ENCODE peak calls at places on chromosome 18, in ten cellular contexts. T, I, Q, P, R, S, D, A, N and M are unnamed samples.

GRCh38 chr18:36757081-36757480 is 71.7 kb downstream of the TPGS2 start:
- DNase-seq in N (no peak), I (no peak), T (no peak), S (peak), P (no peak), D (peak), R (no peak), Q (peak), A (no peak), M (no peak)

GRCh38 chr18:53997064-53997463 is 227.4 kb downstream of the MBD2 start:
- DNase-seq in T (no peak), A (no peak), I (no peak), S (no peak), R (no peak), N (no peak), P (no peak), Q (no peak), D (no peak), M (no peak)

GRCh38 chr18:80173060-80173459 is 64.0 kb downstream of the ADNP2 start:
- DNase-seq in D (no peak), I (no peak), Q (no peak), P (no peak), T (no peak), S (no peak), R (no peak), N (no peak), A (no peak), M (no peak)

GRCh38 chr18:50797147-50797546 is 22.7 kb downstream of the MRO start:
- DNase-seq in D (no peak), T (no peak), S (no peak), I (no peak), P (no peak), Q (no peak), N (no peak), A (no peak), R (no peak), M (no peak)

GRCh38 chr18:33821503-33821902 is 243.5 kb downstream of the ASXL3 start:
- DNase-seq in N (no peak), P (no peak), R (no peak), D (no peak), S (no peak), T (no peak), A (no peak), Q (no peak), I (no peak), M (no peak)

GRCh38 chr18:4831791-4832375 is 365.2 kb downstream of the AKAIN1 start:
- DNase-seq in D (no peak), R (no peak), I (no peak), S (no peak), N (no peak), Q (no peak), A (no peak), T (no peak), P (no peak), M (no peak)

GRCh38 chr18:65439184-65439583 is 311.6 kb upstream of the CDH7 start:
- DNase-seq in Q (no peak), T (no peak), A (no peak), N (no peak), P (no peak), I (no peak), D (no peak), S (no peak), R (no peak), M (no peak)

GRCh38 chr18:74241970-74242369 is 49.8 kb downstream of the CYB5A start:
- DNase-seq in D (no peak), A (no peak), N (no peak), I (no peak), T (no peak), Q (no peak), P (no peak), R (no peak), S (no peak), M (no peak)

GRCh38 chr18:73986711-73987110 is 160.9 kb downstream of the FBXO15 start:
- DNase-seq in Q (no peak), I (no peak), R (no peak), A (no peak), S (no peak), D (no peak), P (no peak), T (no peak), N (no peak), M (no peak)

GRCh38 chr18:36440614-36441013 is 143.1 kb downstream of the FHOD3 start:
- DNase-seq in N (no peak), D (no peak), A (no peak), I (no peak), P (no peak), Q (no peak), R (no peak), S (no peak), T (no peak), M (no peak)

GRCh38 chr18:48982269-48982668 is 31.5 kb upstream of the SMAD7 start:
- DNase-seq in A (no peak), R (no peak), T (no peak), S (no peak), Q (peak), N (no peak), D (no peak), I (no peak), P (no peak), M (no peak)

GRCh38 chr18:2572144-2572682 is 856 bp downstream of the NDC80 start:
- DNase-seq in D (no peak), P (no peak), R (no peak), I (no peak), N (no peak), A (no peak), S (no peak), T (no peak), Q (no peak), M (no peak)

GRCh38 chr18:2570772-2571199 is 519 bp downstream of the METTL4 start:
- DNase-seq in N (no peak), P (peak), S (peak), I (peak), A (peak), Q (peak), D (peak), R (peak), T (peak), M (peak)

GRCh38 chr18:2569338-2570207 is 1.7 kb downstream of the METTL4 start:
- DNase-seq in A (no peak), S (no peak), P (no peak), I (no peak), D (no peak), Q (no peak), N (no peak), T (no peak), R (no peak), M (no peak)

GRCh38 chr18:2572892-2573291 is 1.5 kb downstream of the NDC80 start:
- DNase-seq in N (no peak), P (no peak), T (no peak), A (no peak), Q (no peak), D (no peak), I (no peak), S (no peak), R (no peak), M (no peak)

DNA sequence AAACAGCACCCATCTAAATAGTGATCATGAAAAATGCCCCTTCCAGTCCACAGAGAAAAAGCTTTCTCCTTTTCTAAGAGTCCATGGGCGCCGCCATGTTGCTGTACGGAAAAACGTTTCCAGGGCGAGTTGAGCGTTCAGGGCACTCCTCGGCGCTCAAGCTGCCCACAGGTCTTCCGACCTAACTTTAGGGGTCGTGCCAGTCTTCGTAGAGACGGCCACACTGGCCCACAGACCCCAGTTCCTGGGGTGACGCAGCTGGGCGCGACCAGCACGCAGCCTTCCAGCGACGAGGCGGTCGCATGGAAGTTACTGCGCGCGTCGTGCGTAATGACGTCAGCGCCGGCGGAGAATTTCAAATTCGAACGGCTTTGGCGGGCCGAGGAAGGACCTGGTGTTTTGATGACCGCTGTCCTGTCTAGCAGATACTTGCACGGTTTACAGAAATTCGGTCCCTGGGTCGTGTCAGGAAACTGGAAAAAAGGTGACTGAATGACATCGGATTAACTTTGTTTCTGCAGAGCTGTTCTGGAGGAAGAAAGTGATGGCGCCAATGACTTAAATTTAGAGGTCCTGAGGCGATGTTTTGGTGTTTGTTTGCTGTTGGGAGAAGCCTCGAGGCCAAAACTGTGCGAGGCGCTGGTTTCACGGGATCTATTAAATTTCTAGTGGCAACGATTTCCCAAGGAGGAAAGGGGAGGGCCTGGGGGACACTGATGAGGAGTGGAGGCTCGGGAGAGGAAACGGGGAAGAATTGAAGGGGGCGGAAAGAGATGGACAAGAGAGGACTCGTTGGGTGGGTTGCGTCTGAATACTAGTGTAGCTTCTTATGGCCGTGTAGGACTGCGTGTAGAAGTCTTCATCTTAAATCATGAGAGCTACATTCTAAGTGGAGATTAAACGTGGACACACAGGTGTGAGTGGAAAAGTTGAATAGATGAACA is at the start of the genes METTL4 and NDC80:
- DNase-seq in S (peak), Q (peak), R (peak), D (peak), T (peak), A (peak), I (peak), N (peak), P (peak), M (peak)
- TF ChIP-seq POLR2A in S (peak), Q (peak), R (peak), D (peak), T (no peak), A (peak), I (no peak), N (peak), P (no peak), M (peak)

GRCh38 chr18:13726972-13727331 is 479 bp downstream of the RNMT start:
- DNase-seq in A (peak), N (peak), T (peak), Q (peak), P (no peak), R (no peak), S (no peak), I (peak), D (peak), M (peak)

GRCh38 chr18:13725566-13726227 is 661 bp downstream of the FAM210A start:
- DNase-seq in R (no peak), A (no peak), S (no peak), P (no peak), I (no peak), D (no peak), T (no peak), Q (peak), N (no peak), M (no peak)

GRCh38 chr18:13730486-13730885 is 4.0 kb downstream of the RNMT start:
- DNase-seq in I (no peak), N (no peak), R (no peak), S (no peak), P (no peak), A (no peak), Q (no peak), D (no peak), T (no peak), M (no peak)

DNA sequence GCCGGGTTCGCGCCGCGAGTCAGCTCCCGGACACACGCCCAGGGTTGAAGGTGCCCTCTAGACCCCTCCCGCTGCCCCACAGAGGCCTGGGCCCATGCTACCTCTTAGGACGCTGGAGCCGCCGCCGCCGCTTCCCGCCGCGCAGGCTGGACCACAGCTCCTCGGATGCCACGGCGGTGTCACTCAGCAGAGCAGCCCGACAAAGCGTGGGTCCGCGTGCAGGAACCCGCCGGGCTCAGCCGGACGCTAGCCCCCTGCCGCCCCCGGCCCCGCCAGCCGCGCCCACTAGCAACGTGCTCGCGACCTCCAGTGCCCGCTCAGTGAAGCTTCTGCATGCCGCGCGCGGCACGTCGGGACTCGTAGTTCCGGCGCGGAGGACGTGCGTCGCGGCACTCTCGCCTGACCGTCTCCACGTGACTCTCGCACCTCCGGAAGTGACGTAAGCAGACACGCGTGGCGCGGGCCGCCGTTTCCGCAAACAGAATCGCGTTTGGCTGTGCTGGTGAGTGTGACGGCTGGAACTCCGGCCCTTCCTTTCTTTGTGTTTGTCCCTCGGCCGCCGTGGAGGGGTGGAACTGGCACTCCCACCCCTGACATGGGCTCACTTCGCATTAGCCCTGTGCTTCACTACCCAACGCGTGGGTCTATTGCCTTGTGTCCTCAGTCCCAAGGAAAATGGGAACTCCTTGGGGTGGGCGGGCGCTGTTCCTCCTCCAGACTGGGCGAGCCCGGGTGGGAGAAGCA is at the start of the genes FAM210A and RNMT:
- DNase-seq in I (peak), Q (peak), T (peak), D (peak), P (peak), N (peak), S (peak), R (peak), A (peak), M (peak)
- TF ChIP-seq POLR2A in I (peak), Q (peak), T (peak), D (peak), P (peak), N (peak), S (peak), R (peak), A (peak), M (peak)

DNA sequence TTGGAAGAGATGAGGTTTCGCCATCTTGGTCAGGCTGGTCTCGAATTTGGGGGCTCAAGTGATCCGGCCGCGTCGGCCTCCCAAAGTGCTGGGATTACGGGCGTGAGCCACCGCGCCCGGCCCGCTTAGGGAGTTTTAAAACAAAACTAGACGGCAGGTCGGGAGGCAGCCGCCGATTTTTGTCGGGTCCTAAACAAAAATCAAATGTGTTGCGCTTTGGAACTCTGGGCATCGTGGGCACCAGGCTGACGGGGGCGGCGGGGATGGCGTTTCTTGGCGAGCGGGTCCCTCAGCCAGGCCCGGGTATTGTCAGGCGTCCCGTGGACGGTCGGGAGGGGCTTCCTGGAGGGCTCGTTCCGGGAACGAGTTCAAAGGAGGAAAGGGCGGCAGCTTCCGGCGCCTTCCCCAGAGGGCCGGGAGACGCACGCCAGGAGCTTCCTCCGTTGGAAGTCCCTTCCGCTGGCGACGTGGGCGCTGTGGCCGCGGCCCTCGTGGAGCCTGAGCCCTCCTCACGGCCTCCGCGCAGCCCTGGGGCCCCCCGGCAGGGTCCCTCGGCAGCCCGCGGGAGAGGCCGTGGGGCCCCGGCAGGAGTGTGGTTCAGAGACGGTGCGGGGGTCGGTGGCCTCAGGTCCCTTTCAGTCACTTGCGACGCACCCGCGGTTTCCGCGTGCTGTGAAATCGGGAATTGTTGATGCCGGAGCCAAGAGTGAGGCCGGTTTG is 59.2 kb downstream of the EMILIN2 start:
- DNase-seq in T (peak), P (peak), I (peak), N (no peak), S (peak), D (peak), Q (peak), R (peak), A (peak), M (peak)
- TF ChIP-seq POLR2A in T (peak), P (peak), I (peak), N (peak), S (peak), D (peak), Q (peak), R (peak), A (peak), M (peak)

GRCh38 chr18:28485210-28485801 is 308.4 kb upstream of the CDH2 start:
- DNase-seq in T (no peak), D (no peak), N (no peak), R (no peak), S (no peak), A (no peak), Q (no peak), P (no peak), I (no peak), M (no peak)
- TF ChIP-seq POLR2A in T (no peak), D (no peak), N (no peak), R (no peak), S (no peak), A (no peak), Q (no peak), P (no peak), I (no peak), M (no peak)

GRCh38 chr18:45775241-45775676 is 50.2 kb upstream of the SIGLEC15 start:
- DNase-seq in D (peak), T (peak), A (peak), Q (no peak), N (no peak), P (peak), I (peak), S (peak), R (peak), M (peak)
- TF ChIP-seq POLR2A in D (peak), T (no peak), A (no peak), Q (no peak), N (peak), P (no peak), I (peak), S (peak), R (peak), M (no peak)

GRCh38 chr18:9614401-9615279 is at the start of gene PPP4R1:
- DNase-seq in D (peak), A (peak), T (peak), I (peak), R (peak), S (no peak), Q (peak), P (peak), N (peak), M (peak)
- TF ChIP-seq POLR2A in D (peak), A (peak), T (peak), I (no peak), R (peak), S (peak), Q (peak), P (no peak), N (peak), M (no peak)